ENCODE peak calls at places on chromosomes 2 and 18, in five cellular contexts. U, H, S, T and I are unnamed samples.

GRCh38 chr18:79011300-79011870 is 31.8 kb downstream of the SALL3 start:
- DNase-seq in U (no peak), H (no peak), S (no peak), T (no peak), I (no peak)

GRCh38 chr2:33377048-33377447 is 99.4 kb upstream of the RASGRP3 start:
- DNase-seq in U (no peak), H (no peak), S (peak; percentile 18), T (no peak), I (peak; percentile 28)

GRCh38 chr2:204353823-204354222 is 191.5 kb upstream of the PARD3B start:
- DNase-seq in U (no peak), H (no peak), S (no peak), T (no peak), I (no peak)

GRCh38 chr2:154375625-154376020 is 322.9 kb upstream of the KCNJ3 start:
- DNase-seq in U (no peak), H (peak; percentile 74), S (no peak), T (no peak), I (no peak)

GRCh38 chr2:205352593-205352992 is 329.7 kb upstream of the NRP2 start:
- DNase-seq in U (no peak), H (no peak), S (no peak), T (no peak), I (no peak)

GRCh38 chr2:128037624-128038023 is 9.8 kb upstream of the SAP130 start:
- DNase-seq in U (no peak), H (no peak), S (no peak), T (no peak), I (no peak)

GRCh38 chr18:3727260-3727659 is 277.3 kb downstream of the TGIF1 start:
- DNase-seq in U (no peak), H (no peak), S (no peak), T (no peak), I (no peak)

GRCh38 chr2:144288428-144288827 is 231.5 kb downstream of the ZEB2 start:
- DNase-seq in U (no peak), H (no peak), S (no peak), T (no peak), I (no peak)

GRCh38 chr2:174716785-174717184 is 47.5 kb downstream of the CHRNA1 start:
- DNase-seq in U (no peak), H (no peak), S (no peak), T (no peak), I (no peak)

GRCh38 chr2:238081150-238081549 is 19.0 kb upstream of the ESPNL start:
- DNase-seq in U (no peak), H (no peak), S (no peak), T (no peak), I (no peak)

GRCh38 chr2:196515041-196515440 is 124.5 kb upstream of the CCDC150 start:
- DNase-seq in U (no peak), H (no peak), S (peak; percentile 24), T (no peak), I (peak; percentile 24)

GRCh38 chr2:146633159-146633558 is 1211.7 kb upstream of the ACVR2A start:
- DNase-seq in U (no peak), H (no peak), S (no peak), T (no peak), I (no peak)

GRCh38 chr2:138572318-138572717 is 70.7 kb downstream of the SPOPL start:
- DNase-seq in U (no peak), H (peak; percentile 6), S (no peak), T (no peak), I (no peak)

GRCh38 chr2:175152242-175152641 is 15.8 kb downstream of the ATF2 start:
- DNase-seq in U (no peak), H (no peak), S (no peak), T (no peak), I (no peak)

GRCh38 chr2:62724886-62725711 is 19.6 kb downstream of the EHBP1 start:
- DNase-seq in U (no peak), H (peak; percentile 53), S (no peak), T (peak; percentile 39), I (peak; percentile 24)

GRCh38 chr2:177622516-177622915 is 229.9 kb downstream of the AGPS start:
- DNase-seq in U (no peak), H (peak; percentile 73), S (no peak), T (no peak), I (no peak)

GRCh38 chr2:230408244-230408842 is 7.7 kb upstream of the SP100 start:
- DNase-seq in U (no peak), H (no peak), S (no peak), T (no peak), I (no peak)

GRCh38 chr18:652131-652530 is 5.3 kb upstream of the TYMS start:
- DNase-seq in U (no peak), H (no peak), S (no peak), T (no peak), I (no peak)

GRCh38 chr18:5868218-5868904 is 27.0 kb downstream of the TMEM200C start:
- DNase-seq in U (no peak), H (peak; percentile 77), S (peak; percentile 14), T (peak; percentile 66), I (peak; percentile 55)

GRCh38 chr2:28348149-28348567 is 44.5 kb upstream of the FOSL2 start:
- DNase-seq in U (no peak), H (no peak), S (no peak), T (no peak), I (no peak)

GRCh38 chr2:168529054-168529833 is 73.2 kb downstream of the CERS6 start:
- DNase-seq in U (no peak), H (no peak), S (no peak), T (no peak), I (no peak)

GRCh38 chr2:142682528-142682927 is 194.9 kb upstream of the KYNU start:
- DNase-seq in U (no peak), H (peak; percentile 35), S (no peak), T (no peak), I (no peak)

GRCh38 chr2:19559596-19560240 is 201.3 kb upstream of the OSR1 start:
- DNase-seq in U (no peak), H (no peak), S (no peak), T (peak; percentile 61), I (no peak)

GRCh38 chr18:23225518-23225917 is 90.2 kb downstream of the CABLES1 start:
- DNase-seq in U (no peak), H (no peak), S (no peak), T (no peak), I (no peak)

GRCh38 chr2:101442042-101442666 is 32.8 kb downstream of the RFX8 start:
- DNase-seq in U (no peak), H (no peak), S (no peak), T (no peak), I (no peak)
- H3K27ac ChIP-seq in U (no peak overlapping the region), H (no peak overlapping the region), S (no peak overlapping the region), T (no peak overlapping the region), I (peak overlapping the region; percentile 62)

GRCh38 chr2:100114011-100114433 is 28.4 kb downstream of the AFF3 start:
- DNase-seq in U (no peak), H (no peak), S (no peak), T (no peak), I (no peak)
- TF ChIP-seq CTCF in U (no peak), H (no peak), S (no peak), T (no peak), I (no peak)

GRCh38 chr18:13578400-13578799 is 148.0 kb downstream of the FAM210A start:
- DNase-seq in U (no peak), H (no peak), S (no peak), T (no peak), I (no peak)
- H3K4me3 ChIP-seq in U (no peak overlapping the region), H (no peak overlapping the region), S (no peak overlapping the region), T (no peak overlapping the region), I (no peak overlapping the region)

GRCh38 chr2:217927601-217928323 is 75.0 kb downstream of the TNS1 start:
- DNase-seq in U (no peak), H (no peak), S (no peak), T (no peak), I (peak; percentile 40)
- H3K27ac ChIP-seq in U (no peak overlapping the region), H (peak overlapping the region; percentile 37), S (peak overlapping the region; percentile 97), T (peak overlapping the region; percentile 53), I (peak overlapping the region; percentile 97)